ENCODE peak calls at places on chromosomes 5 and 9, in five cellular contexts. S is K562, B is HepG2, U is GM12892, I is H1. V is an unnamed sample.

GRCh38 chr5:107284822-107285510 is 385.8 kb downstream of the EFNA5 start:
- DNase-seq in U (no peak), B (no peak), I (no peak), S (no peak), V (no peak)

GRCh38 chr9:32414856-32415255 is 30.4 kb downstream of the ACO1 start:
- DNase-seq in B (no peak), S (no peak), U (no peak), I (no peak), V (no peak)

GRCh38 chr5:38633505-38633904 is 77.1 kb upstream of the LIFR start:
- DNase-seq in I (no peak), U (no peak), B (no peak), S (no peak), V (no peak)

GRCh38 chr9:37025381-37026084 is 8.5 kb downstream of the PAX5 start:
- DNase-seq in B (no peak), U (no peak), S (no peak), I (no peak), V (no peak)

GRCh38 chr9:32580631-32581300 is 7.8 kb upstream of the NDUFB6 start:
- DNase-seq in S (no peak), B (peak), I (no peak), U (no peak), V (no peak)

GRCh38 chr9:74674077-74674476 is 176.9 kb downstream of the RORB start:
- DNase-seq in I (no peak), U (no peak), S (no peak), B (no peak), V (no peak)

GRCh38 chr5:172417130-172417802 is 37.1 kb downstream of the SH3PXD2B start:
- DNase-seq in U (no peak), B (no peak), I (no peak), S (peak), V (no peak)

GRCh38 chr9:78515108-78515507 is 218.2 kb downstream of the PSAT1 start:
- DNase-seq in I (no peak), B (no peak), S (no peak), U (no peak), V (no peak)

GRCh38 chr9:137798142-137798541 is 79.4 kb upstream of the CACNA1B start:
- DNase-seq in U (no peak), B (no peak), I (no peak), S (no peak), V (no peak)

GRCh38 chr5:131536211-131536826 is 98.7 kb downstream of the RAPGEF6 start:
- DNase-seq in B (no peak), U (no peak), S (no peak), I (no peak), V (no peak)

GRCh38 chr9:111050819-111051218 is 12.5 kb upstream of the LPAR1 start:
- DNase-seq in U (no peak), B (no peak), S (no peak), I (no peak), V (no peak)

GRCh38 chr9:125601986-125602385 is 105.0 kb downstream of the MAPKAP1 start:
- DNase-seq in S (no peak), U (no peak), B (no peak), I (no peak), V (no peak)

GRCh38 chr9:33082538-33083326 is 6.3 kb upstream of the SMU1 start:
- DNase-seq in B (no peak), I (no peak), S (no peak), U (no peak), V (no peak)

GRCh38 chr9:109311731-109312130 is 9.1 kb downstream of the EPB41L4B start:
- DNase-seq in U (no peak), I (no peak), S (no peak), B (no peak), V (peak)

GRCh38 chr5:92505925-92506324 is 1075.1 kb downstream of the NR2F1-AS1 start:
- DNase-seq in I (no peak), B (no peak), U (no peak), S (no peak), V (no peak)

GRCh38 chr9:83062653-83063527 is at the start of gene RASEF:
- DNase-seq in S (no peak), I (peak), B (no peak), U (no peak), V (no peak)

GRCh38 chr5:124661317-124662141 is 84.9 kb downstream of the ZNF608 start:
- DNase-seq in I (peak), B (peak), U (no peak), S (peak), V (no peak)

GRCh38 chr9:19720374-19720773 is 68.5 kb downstream of the SLC24A2 start:
- DNase-seq in I (no peak), U (no peak), S (no peak), B (peak), V (no peak)

GRCh38 chr5:55226934-55227737 is at the start of gene MCIDAS:
- DNase-seq in B (no peak), U (no peak), I (no peak), S (peak), V (peak)

GRCh38 chr5:5419291-5420210 is 2.9 kb upstream of the ICE1 start:
- DNase-seq in S (peak), U (no peak), B (peak), I (no peak), V (no peak)

GRCh38 chr5:39115644-39116346 is 41.6 kb upstream of the RICTOR start:
- DNase-seq in S (no peak), B (no peak), I (no peak), U (no peak), V (no peak)

GRCh38 chr5:115068239-115069086 is 101.2 kb downstream of the TRIM36 start:
- DNase-seq in U (no peak), S (no peak), I (no peak), B (peak), V (no peak)

GRCh38 chr9:117523531-117524153 is 108.8 kb upstream of the ASTN2 start:
- DNase-seq in B (no peak), U (no peak), I (no peak), S (no peak), V (no peak)

GRCh38 chr9:37429441-37430285 is 7.2 kb downstream of the GRHPR start:
- DNase-seq in I (no peak), B (no peak), S (no peak), U (no peak), V (no peak)

GRCh38 chr5:39518516-39518915 is 93.7 kb upstream of the DAB2 start:
- DNase-seq in S (no peak), U (no peak), I (no peak), B (no peak), V (no peak)

GRCh38 chr5:127519527-127519926 is 2.1 kb downstream of the PRRC1 start:
- DNase-seq in I (no peak), B (no peak), S (no peak), U (no peak), V (no peak)

GRCh38 chr9:98410185-98410697 is 154.8 kb upstream of the TBC1D2 start:
- DNase-seq in I (peak), U (no peak), S (peak), B (peak), V (no peak)

GRCh38 chr9:28037968-28038367 is 464.7 kb upstream of the C9orf72 start:
- DNase-seq in S (no peak), B (no peak), I (no peak), U (no peak), V (no peak)

GRCh38 chr9:134372621-134373267 is 46.5 kb downstream of the RXRA start:
- DNase-seq in B (no peak), I (no peak), S (no peak), U (no peak), V (no peak)

GRCh38 chr5:111364992-111365391 is 140.8 kb downstream of the CAMK4 start:
- DNase-seq in I (no peak), B (no peak), U (no peak), S (no peak), V (no peak)

GRCh38 chr9:93886911-93887310 is 68.2 kb downstream of the BARX1 start:
- DNase-seq in U (no peak), B (no peak), S (no peak), I (no peak), V (no peak)

GRCh38 chr9:77953590-77953989 is 78.0 kb downstream of the GNAQ start:
- DNase-seq in U (no peak), I (no peak), S (no peak), B (no peak), V (no peak)

GRCh38 chr5:31680528-31680927 is 41.6 kb downstream of the PDZD2 start:
- DNase-seq in B (no peak), U (no peak), I (no peak), S (no peak), V (no peak)

GRCh38 chr9:137435980-137436760 is 5.0 kb downstream of the ENTPD8 start:
- DNase-seq in B (peak), U (no peak), S (peak), I (no peak), V (no peak)

GRCh38 chr5:155726267-155726666 is 600.7 kb upstream of the SGCD start:
- DNase-seq in U (no peak), I (no peak), B (no peak), S (no peak), V (no peak)

GRCh38 chr5:171521679-171522078 is 102.2 kb downstream of the FGF18 start:
- DNase-seq in B (no peak), U (no peak), S (no peak), I (no peak), V (no peak)

GRCh38 chr9:76472925-76473324 is 13.9 kb downstream of the GCNT1 start:
- DNase-seq in I (no peak), B (no peak), U (no peak), S (no peak), V (no peak)

GRCh38 chr9:14314424-14314928 is 535 bp upstream of the NFIB start:
- DNase-seq in U (no peak), S (peak), B (peak), I (no peak), V (no peak)

DNA sequence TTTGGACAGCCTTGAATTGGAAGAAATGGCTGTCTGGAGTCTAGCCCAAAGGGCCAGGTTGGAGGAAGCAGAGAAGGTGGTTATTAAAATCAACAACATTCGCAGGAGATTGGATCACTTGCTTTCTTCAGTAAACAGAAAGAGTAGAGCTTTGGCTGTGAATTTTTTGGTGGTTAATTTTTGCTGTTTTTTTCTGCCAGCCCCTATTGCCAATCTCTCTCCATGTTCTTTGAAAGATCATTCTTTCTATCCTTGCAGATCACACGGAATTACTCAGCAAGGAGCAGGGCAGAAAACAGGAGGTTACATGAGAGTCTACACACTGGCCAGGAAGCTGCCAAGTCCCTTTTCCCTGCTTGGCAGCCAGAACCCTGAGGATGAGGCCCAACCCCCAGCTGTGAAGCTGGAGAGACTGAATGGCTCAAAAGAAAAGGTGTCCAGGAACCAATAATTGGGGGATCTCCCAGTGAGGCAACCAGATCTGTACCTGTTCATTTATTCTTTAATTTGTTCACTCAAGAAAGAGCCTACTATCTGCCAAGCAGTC is 13.0 kb downstream of the GLRX start:
- DNase-seq in I (no peak), S (no peak), B (no peak), U (no peak), V (no peak)
- TF ChIP-seq TAF1 in I (no peak), S (no peak), B (no peak), U (no peak), V (no peak)

GRCh38 chr5:140549237-140550144 is 2.0 kb downstream of the EIF4EBP3 start:
- DNase-seq in U (no peak), B (no peak), S (peak), I (no peak), V (no peak)
- TF ChIP-seq POLR2A in U (peak), B (no peak), S (peak), I (peak), V (peak)

GRCh38 chr5:1525624-1525985 is 1.8 kb upstream of the LPCAT1 start:
- DNase-seq in U (no peak), S (no peak), I (no peak), B (no peak), V (no peak)
- TF ChIP-seq TAF1 in U (no peak), S (no peak), I (no peak), B (no peak), V (peak)

GRCh38 chr5:15499528-15500325 is at the start of gene FBXL7:
- DNase-seq in S (no peak), I (peak), B (peak), U (no peak), V (peak)
- TF ChIP-seq POLR2A in S (no peak), I (peak), B (no peak), U (no peak), V (no peak)

DNA sequence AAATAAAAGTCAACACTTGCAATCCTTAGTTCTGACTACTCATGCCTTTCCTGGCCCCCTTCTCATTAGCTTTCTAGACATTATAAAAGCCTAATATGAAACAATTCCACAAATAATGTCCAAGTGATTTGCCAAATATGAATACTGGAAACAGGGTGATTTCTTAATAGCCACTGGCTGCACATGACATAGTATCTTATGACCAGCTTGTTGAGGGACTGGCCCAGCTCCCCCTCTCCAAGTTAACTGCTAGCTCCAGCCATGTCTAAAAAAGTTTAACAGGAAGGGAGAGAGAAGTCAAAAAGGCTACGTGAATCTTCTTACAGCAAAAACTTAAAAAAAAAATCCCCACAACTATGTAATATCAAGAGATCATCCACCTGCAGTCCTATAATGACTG is 1.5 kb downstream of the CERT1 start:
- DNase-seq in I (no peak), S (no peak), B (peak), U (no peak), V (no peak)
- TF ChIP-seq TAF1 in I (no peak), S (no peak), B (no peak), U (no peak), V (no peak)